ENCODE peak calls at places on chromosome 16, in five cellular contexts. One of them, this sample, is unnamed.

GRCh38 chr16:23847938-23848337 is 12.2 kb downstream of the PRKCB start:
- DNase-seq in esophagus squamous epithelium: no peak
- DNase-seq in heart right ventricle: no peak
- DNase-seq in cardiac fibroblast: no peak
- DNase-seq in HFF-Myc: no peak
- DNase-seq in this sample: no peak

GRCh38 chr16:83653785-83654184 is 154.0 kb upstream of the HSBP1 start:
- DNase-seq in cardiac fibroblast: peak; percentile 65
- DNase-seq in esophagus squamous epithelium: no peak
- DNase-seq in heart right ventricle: no peak
- DNase-seq in HFF-Myc: no peak
- DNase-seq in this sample: peak; percentile 51

GRCh38 chr16:48158296-48158695 is 2.5 kb upstream of the ABCC12 start:
- DNase-seq in HFF-Myc: no peak
- DNase-seq in cardiac fibroblast: peak; percentile 73
- DNase-seq in esophagus squamous epithelium: no peak
- DNase-seq in heart right ventricle: no peak
- DNase-seq in this sample: peak; percentile 49

GRCh38 chr16:89319628-89319882 is 102.1 kb downstream of the ZNF778 start:
- DNase-seq in heart right ventricle: no peak
- DNase-seq in esophagus squamous epithelium: no peak
- DNase-seq in cardiac fibroblast: no peak
- DNase-seq in HFF-Myc: no peak
- DNase-seq in this sample: no peak

GRCh38 chr16:85424260-85425060 is 188.7 kb upstream of the GSE1 start:
- DNase-seq in esophagus squamous epithelium: no peak
- DNase-seq in HFF-Myc: no peak
- DNase-seq in cardiac fibroblast: no peak
- DNase-seq in heart right ventricle: no peak
- DNase-seq in this sample: no peak

GRCh38 chr16:4937782-4938682 is 1.1 kb upstream of the PPL start:
- DNase-seq in heart right ventricle: no peak
- DNase-seq in cardiac fibroblast: no peak
- DNase-seq in esophagus squamous epithelium: no peak
- DNase-seq in HFF-Myc: no peak
- DNase-seq in this sample: no peak

GRCh38 chr16:84724619-84725307 is 25.0 kb downstream of the USP10 start:
- DNase-seq in cardiac fibroblast: no peak
- DNase-seq in HFF-Myc: peak; percentile 32
- DNase-seq in esophagus squamous epithelium: no peak
- DNase-seq in heart right ventricle: no peak
- DNase-seq in this sample: no peak

GRCh38 chr16:71870818-71871217 is 13.2 kb downstream of the ZNF821 start:
- DNase-seq in heart right ventricle: no peak
- DNase-seq in HFF-Myc: no peak
- DNase-seq in cardiac fibroblast: no peak
- DNase-seq in esophagus squamous epithelium: no peak
- DNase-seq in this sample: no peak

GRCh38 chr16:81629896-81630631 is 149.0 kb upstream of the PLCG2 start:
- DNase-seq in HFF-Myc: no peak
- DNase-seq in cardiac fibroblast: no peak
- DNase-seq in esophagus squamous epithelium: no peak
- DNase-seq in heart right ventricle: no peak
- DNase-seq in this sample: no peak

GRCh38 chr16:82769845-82770244 is 143.1 kb downstream of the CDH13 start:
- DNase-seq in HFF-Myc: no peak
- DNase-seq in cardiac fibroblast: no peak
- DNase-seq in heart right ventricle: peak; percentile 33
- DNase-seq in esophagus squamous epithelium: no peak
- DNase-seq in this sample: no peak

GRCh38 chr16:89025636-89026035 is 48.6 kb upstream of the CBFA2T3 start:
- DNase-seq in cardiac fibroblast: no peak
- DNase-seq in HFF-Myc: no peak
- DNase-seq in heart right ventricle: no peak
- DNase-seq in esophagus squamous epithelium: no peak
- DNase-seq in this sample: no peak

GRCh38 chr16:67157106-67157748 is 2.5 kb downstream of the TRADD start:
- DNase-seq in heart right ventricle: no peak
- DNase-seq in HFF-Myc: no peak
- DNase-seq in esophagus squamous epithelium: no peak
- DNase-seq in cardiac fibroblast: no peak
- DNase-seq in this sample: no peak

GRCh38 chr16:54462766-54463165 is 176.2 kb upstream of the IRX3 start:
- DNase-seq in esophagus squamous epithelium: no peak
- DNase-seq in heart right ventricle: no peak
- DNase-seq in cardiac fibroblast: peak; percentile 84
- DNase-seq in HFF-Myc: no peak
- DNase-seq in this sample: no peak

GRCh38 chr16:8776193-8776592 is 21.2 kb downstream of the TMEM186 start:
- DNase-seq in esophagus squamous epithelium: no peak
- DNase-seq in HFF-Myc: no peak
- DNase-seq in heart right ventricle: no peak
- DNase-seq in cardiac fibroblast: no peak
- DNase-seq in this sample: no peak

GRCh38 chr16:66335704-66336329 is 30.7 kb upstream of the CDH5 start:
- DNase-seq in HFF-Myc: no peak
- DNase-seq in heart right ventricle: peak; percentile 65
- DNase-seq in esophagus squamous epithelium: no peak
- DNase-seq in cardiac fibroblast: peak; percentile 74
- DNase-seq in this sample: peak; percentile 87

GRCh38 chr16:86244188-86244587 is 266.1 kb upstream of the FOXF1 start:
- DNase-seq in heart right ventricle: no peak
- DNase-seq in esophagus squamous epithelium: no peak
- DNase-seq in HFF-Myc: no peak
- DNase-seq in cardiac fibroblast: no peak
- DNase-seq in this sample: no peak

GRCh38 chr16:8914098-8914497 is 31.9 kb downstream of the LITAFD start:
- DNase-seq in heart right ventricle: no peak
- DNase-seq in esophagus squamous epithelium: no peak
- DNase-seq in HFF-Myc: no peak
- DNase-seq in cardiac fibroblast: no peak
- DNase-seq in this sample: no peak

GRCh38 chr16:4433228-4433627 is 7.6 kb downstream of the DNAJA3 start:
- DNase-seq in cardiac fibroblast: no peak
- DNase-seq in HFF-Myc: no peak
- DNase-seq in heart right ventricle: no peak
- DNase-seq in esophagus squamous epithelium: no peak
- DNase-seq in this sample: no peak

GRCh38 chr16:83769397-83770008 is 38.3 kb upstream of the HSBP1 start:
- DNase-seq in cardiac fibroblast: no peak
- DNase-seq in esophagus squamous epithelium: no peak
- DNase-seq in heart right ventricle: no peak
- DNase-seq in HFF-Myc: no peak
- DNase-seq in this sample: no peak

GRCh38 chr16:1980026-1980769 is 1.1 kb downstream of the NOXO1 start:
- DNase-seq in HFF-Myc: no peak
- DNase-seq in heart right ventricle: no peak
- DNase-seq in esophagus squamous epithelium: no peak
- DNase-seq in cardiac fibroblast: no peak
- DNase-seq in this sample: no peak

GRCh38 chr16:23466162-23466885 is 13.3 kb upstream of the COG7 start:
- DNase-seq in cardiac fibroblast: peak; percentile 95
- DNase-seq in HFF-Myc: no peak
- DNase-seq in heart right ventricle: no peak
- DNase-seq in esophagus squamous epithelium: no peak
- DNase-seq in this sample: peak; percentile 47

GRCh38 chr16:2090819-2091721 is 43.3 kb downstream of the TSC2 start:
- DNase-seq in esophagus squamous epithelium: no peak
- DNase-seq in HFF-Myc: no peak
- DNase-seq in cardiac fibroblast: peak; percentile 25
- DNase-seq in heart right ventricle: peak; percentile 43
- DNase-seq in this sample: peak; percentile 30

GRCh38 chr16:15494231-15494630 is 59.8 kb downstream of the BMERB1 start:
- DNase-seq in cardiac fibroblast: peak; percentile 62
- DNase-seq in heart right ventricle: no peak
- DNase-seq in HFF-Myc: no peak
- DNase-seq in esophagus squamous epithelium: no peak
- DNase-seq in this sample: peak; percentile 27

GRCh38 chr16:48064971-48065370 is 90.8 kb downstream of the ABCC12 start:
- DNase-seq in heart right ventricle: no peak
- DNase-seq in esophagus squamous epithelium: no peak
- DNase-seq in HFF-Myc: no peak
- DNase-seq in cardiac fibroblast: peak; percentile 49
- DNase-seq in this sample: peak; percentile 32

GRCh38 chr16:81316176-81316496 is 1.4 kb downstream of the GAN start:
- DNase-seq in cardiac fibroblast: no peak
- DNase-seq in heart right ventricle: no peak
- DNase-seq in HFF-Myc: no peak
- DNase-seq in esophagus squamous epithelium: no peak
- DNase-seq in this sample: no peak

DNA sequence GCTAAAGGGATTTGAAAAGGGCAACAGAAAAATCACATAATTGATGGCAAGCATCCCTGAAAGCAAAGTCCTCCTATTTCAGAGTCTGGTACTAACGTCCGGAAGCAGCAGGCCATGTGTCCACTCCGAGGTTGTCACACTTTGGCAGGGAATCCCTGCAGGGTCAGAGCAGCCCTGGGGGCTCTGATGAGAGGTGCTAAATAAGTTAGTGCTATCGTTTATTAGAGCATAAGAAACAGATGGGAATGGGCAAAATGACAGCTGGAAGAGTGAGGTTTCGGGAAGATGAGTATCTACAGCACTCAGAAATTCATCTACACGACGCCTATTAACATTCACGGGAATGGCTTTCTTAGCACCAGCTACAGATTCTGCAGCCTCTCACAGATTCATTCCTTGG is 465.4 kb upstream of the PSMD7 start:
- DNase-seq in cardiac fibroblast: no peak
- DNase-seq in esophagus squamous epithelium: no peak
- DNase-seq in heart right ventricle: no peak
- DNase-seq in HFF-Myc: no peak
- DNase-seq in this sample: no peak
- H3K4me3 ChIP-seq in cardiac fibroblast: no peak overlapping the region
- H3K4me3 ChIP-seq in esophagus squamous epithelium: no peak overlapping the region
- H3K4me3 ChIP-seq in heart right ventricle: no peak overlapping the region
- H3K4me3 ChIP-seq in HFF-Myc: no peak overlapping the region
- H3K4me3 ChIP-seq in this sample: no peak overlapping the region

GRCh38 chr16:79597775-79598174 is 2.8 kb downstream of the MAF start:
- DNase-seq in esophagus squamous epithelium: no peak
- DNase-seq in cardiac fibroblast: no peak
- DNase-seq in HFF-Myc: no peak
- DNase-seq in heart right ventricle: no peak
- DNase-seq in this sample: no peak

GRCh38 chr16:79599837-79600635 is 501 bp downstream of the MAF start:
- DNase-seq in esophagus squamous epithelium: no peak
- DNase-seq in HFF-Myc: no peak
- DNase-seq in cardiac fibroblast: no peak
- DNase-seq in heart right ventricle: peak; percentile 42
- DNase-seq in this sample: peak; percentile 29

GRCh38 chr16:79597277-79597676 is 3.3 kb downstream of the MAF start:
- DNase-seq in esophagus squamous epithelium: no peak
- DNase-seq in HFF-Myc: no peak
- DNase-seq in heart right ventricle: no peak
- DNase-seq in cardiac fibroblast: no peak
- DNase-seq in this sample: no peak

GRCh38 chr16:79599256-79599836 is 1.2 kb downstream of the MAF start:
- DNase-seq in esophagus squamous epithelium: no peak
- DNase-seq in heart right ventricle: peak; percentile 11
- DNase-seq in cardiac fibroblast: peak; percentile 36
- DNase-seq in HFF-Myc: no peak
- DNase-seq in this sample: no peak

GRCh38 chr16:79598341-79599181 is 2.0 kb downstream of the MAF start:
- DNase-seq in heart right ventricle: peak; percentile 55
- DNase-seq in esophagus squamous epithelium: no peak
- DNase-seq in HFF-Myc: no peak
- DNase-seq in cardiac fibroblast: peak; percentile 39
- DNase-seq in this sample: peak; percentile 23
- TF ChIP-seq CTCF in heart right ventricle: peak; percentile 36
- TF ChIP-seq CTCF in esophagus squamous epithelium: no peak
- TF ChIP-seq CTCF in HFF-Myc: no peak
- TF ChIP-seq CTCF in cardiac fibroblast: no peak
- TF ChIP-seq CTCF in this sample: no peak

DNA sequence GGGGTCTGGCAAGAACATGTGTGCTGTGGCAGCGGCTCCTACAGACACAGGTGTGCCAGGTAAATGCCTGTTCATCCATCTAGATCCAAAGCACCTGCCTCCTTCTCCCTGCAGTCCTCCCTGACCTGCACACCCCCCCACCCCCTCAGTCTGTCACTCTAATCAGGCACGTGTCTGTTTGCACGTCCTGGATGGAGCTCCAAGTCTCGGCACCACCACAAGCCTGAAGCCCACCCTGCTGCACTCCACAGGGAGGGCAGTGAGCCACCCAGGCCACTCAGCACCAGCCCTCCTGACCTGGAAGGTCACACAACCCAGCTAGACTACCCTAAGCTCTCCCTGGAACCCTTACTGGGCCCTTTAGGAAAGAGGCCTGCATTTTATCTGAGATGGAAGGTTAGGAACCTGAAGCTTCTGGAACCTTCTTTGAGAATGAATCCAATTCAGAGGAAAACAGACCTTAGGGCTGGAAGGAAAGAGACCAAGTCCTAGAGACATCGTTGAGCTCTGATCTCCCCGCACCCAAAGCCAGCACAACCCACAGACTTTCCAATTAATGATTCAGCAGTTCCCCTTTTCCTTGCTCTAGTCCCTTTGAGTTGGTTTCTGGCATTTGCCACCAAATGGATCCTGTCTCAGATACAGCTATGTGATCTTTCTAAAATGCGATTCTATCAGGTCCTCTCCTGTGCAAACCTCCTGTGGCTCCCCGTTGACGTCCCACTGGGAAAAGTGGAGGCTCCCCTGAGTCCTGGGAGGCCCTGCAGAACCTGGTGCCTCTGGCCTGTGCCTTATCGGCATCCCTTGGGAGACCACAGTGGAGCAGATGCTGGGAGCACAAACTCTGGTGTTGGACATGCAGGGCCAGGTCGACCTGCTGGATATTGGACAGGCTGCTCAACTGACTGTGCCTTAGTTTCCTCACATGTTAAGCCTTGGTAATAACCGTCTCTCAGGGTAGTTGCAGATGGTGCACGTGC is 67.9 kb downstream of the PRMT7 start:
- DNase-seq in HFF-Myc: no peak
- DNase-seq in esophagus squamous epithelium: no peak
- DNase-seq in heart right ventricle: no peak
- DNase-seq in cardiac fibroblast: no peak
- DNase-seq in this sample: no peak
- H3K4me3 ChIP-seq in HFF-Myc: no peak overlapping the region
- H3K4me3 ChIP-seq in esophagus squamous epithelium: no peak overlapping the region
- H3K4me3 ChIP-seq in heart right ventricle: no peak overlapping the region
- H3K4me3 ChIP-seq in cardiac fibroblast: no peak overlapping the region
- H3K4me3 ChIP-seq in this sample: no peak overlapping the region

GRCh38 chr16:630024-630814 is 566 bp upstream of the WFIKKN1 start:
- DNase-seq in cardiac fibroblast: no peak
- DNase-seq in HFF-Myc: no peak
- DNase-seq in esophagus squamous epithelium: no peak
- DNase-seq in heart right ventricle: no peak
- DNase-seq in this sample: no peak

GRCh38 chr16:627458-628239 is 3.1 kb upstream of the WFIKKN1 start:
- DNase-seq in heart right ventricle: no peak
- DNase-seq in esophagus squamous epithelium: no peak
- DNase-seq in HFF-Myc: no peak
- DNase-seq in cardiac fibroblast: no peak
- DNase-seq in this sample: no peak

GRCh38 chr16:626787-627457 is 3.9 kb upstream of the WFIKKN1 start:
- DNase-seq in HFF-Myc: peak; percentile 78
- DNase-seq in esophagus squamous epithelium: no peak
- DNase-seq in cardiac fibroblast: peak; percentile 97
- DNase-seq in heart right ventricle: no peak
- DNase-seq in this sample: peak; percentile 96

GRCh38 chr16:629289-630023 is 1.3 kb upstream of the WFIKKN1 start:
- DNase-seq in HFF-Myc: no peak
- DNase-seq in esophagus squamous epithelium: no peak
- DNase-seq in cardiac fibroblast: no peak
- DNase-seq in heart right ventricle: no peak
- DNase-seq in this sample: no peak

GRCh38 chr16:628321-629061 is 2.3 kb upstream of the WFIKKN1 start:
- DNase-seq in HFF-Myc: no peak
- DNase-seq in cardiac fibroblast: no peak
- DNase-seq in esophagus squamous epithelium: no peak
- DNase-seq in heart right ventricle: no peak
- DNase-seq in this sample: no peak
- TF ChIP-seq CTCF in HFF-Myc: no peak
- TF ChIP-seq CTCF in cardiac fibroblast: no peak
- TF ChIP-seq CTCF in esophagus squamous epithelium: no peak
- TF ChIP-seq CTCF in heart right ventricle: no peak
- TF ChIP-seq CTCF in this sample: no peak